ENCODE peak calls at places on chromosomes 3 and 15, in four cellular contexts. J is HepG2, S is GM12878, E is K562. A is an unnamed sample.

GRCh38 chr3:55435446-55435845 is 51.7 kb downstream of the WNT5A start:
- DNase-seq in J (no peak), S (no peak), E (no peak), A (no peak)

GRCh38 chr15:49421991-49422390 is 1.1 kb upstream of the FGF7 start:
- DNase-seq in J (peak), S (peak), E (peak), A (peak)

GRCh38 chr15:71043373-71043772 is 71.9 kb upstream of the THSD4 start:
- DNase-seq in J (no peak), S (no peak), E (no peak), A (no peak)

GRCh38 chr3:177358968-177359600 is 161.8 kb upstream of the TBL1XR1 start:
- DNase-seq in J (no peak), S (no peak), E (peak), A (peak)

GRCh38 chr3:186849392-186849975 is 7.0 kb downstream of the ADIPOQ start:
- DNase-seq in J (peak), S (peak), E (no peak), A (peak)

GRCh38 chr3:178304758-178305157 is 231.5 kb upstream of the KCNMB2 start:
- DNase-seq in J (no peak), S (no peak), E (no peak), A (no peak)

GRCh38 chr3:129756871-129757270 is 136.6 kb downstream of the TMCC1 start:
- DNase-seq in J (no peak), S (no peak), E (no peak), A (no peak)

GRCh38 chr15:48479751-48480150 is 148.5 kb downstream of the DUT start:
- DNase-seq in J (no peak), S (no peak), E (no peak), A (no peak)

GRCh38 chr3:175731543-175731942 is 872.4 kb downstream of the NAALADL2 start:
- DNase-seq in J (no peak), S (no peak), E (no peak), A (no peak)

GRCh38 chr3:37736632-37737031 is 125.0 kb upstream of the CTDSPL start:
- DNase-seq in J (no peak), S (no peak), E (no peak), A (no peak)

GRCh38 chr15:63672775-63673174 is 75.6 kb downstream of the FBXL22 start:
- DNase-seq in J (no peak), S (no peak), E (no peak), A (no peak)

GRCh38 chr3:158802399-158803023 is 657 bp downstream of the MFSD1 start:
- DNase-seq in J (no peak), S (no peak), E (no peak), A (peak)

GRCh38 chr3:156135921-156136655 is 15.7 kb downstream of the KCNAB1 start:
- DNase-seq in J (no peak), S (no peak), E (peak), A (peak)
- TF ChIP-seq FOXK2 in J (no peak), S (no peak), E (no peak), A (no peak)

GRCh38 chr15:44719293-44719999 is 8.1 kb downstream of the B2M start:
- DNase-seq in J (peak), S (peak), E (no peak), A (no peak)
- TF ChIP-seq FOXK2 in J (no peak), S (no peak), E (no peak), A (no peak)

GRCh38 chr3:105691053-105691452 is 177.8 kb downstream of the CBLB start:
- DNase-seq in J (no peak), S (no peak), E (no peak), A (no peak)

GRCh38 chr3:105688821-105689220 is 180.0 kb downstream of the CBLB start:
- DNase-seq in J (peak), S (no peak), E (no peak), A (no peak)

GRCh38 chr3:105691633-105692032 is 177.2 kb downstream of the CBLB start:
- DNase-seq in J (no peak), S (no peak), E (no peak), A (no peak)

DNA sequence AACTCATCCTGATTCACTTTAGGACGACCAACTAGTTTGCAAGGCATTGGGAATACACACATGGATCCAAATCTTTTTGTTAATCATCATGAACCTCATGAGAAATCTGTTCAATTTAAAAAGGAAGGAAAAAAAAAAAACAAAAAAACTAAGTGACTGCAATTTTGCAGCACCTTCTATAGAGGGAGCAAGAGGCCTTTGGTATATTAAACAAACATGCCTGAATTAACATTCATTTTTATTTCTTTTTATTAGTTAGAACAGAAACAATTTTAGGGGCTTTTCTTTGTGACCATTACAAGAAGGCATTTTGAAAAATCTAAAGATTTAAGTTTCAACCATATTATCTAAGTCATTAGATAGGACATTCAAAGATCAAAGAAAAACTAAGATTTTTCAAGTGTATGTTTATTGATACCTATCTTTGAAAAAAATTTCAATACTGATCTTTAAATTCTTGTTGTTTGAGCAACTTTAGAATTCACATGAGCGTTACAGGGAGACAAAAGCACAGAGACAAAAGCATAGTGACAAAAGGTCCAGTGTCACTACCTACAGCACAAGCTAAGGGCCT is 182.4 kb downstream of the CBLB start:
- DNase-seq in J (no peak), S (no peak), E (peak), A (peak)
- TF ChIP-seq FOXK2 in J (no peak), S (no peak), E (no peak), A (no peak)

GRCh38 chr3:64057231-64057630 is 33.9 kb upstream of the PSMD6 start:
- DNase-seq in J (no peak), S (no peak), E (no peak), A (no peak)

GRCh38 chr3:64053581-64053980 is 30.3 kb upstream of the PSMD6 start:
- DNase-seq in J (no peak), S (no peak), E (no peak), A (no peak)

GRCh38 chr3:64056616-64057165 is 33.4 kb upstream of the PSMD6 start:
- DNase-seq in J (no peak), S (no peak), E (no peak), A (no peak)

GRCh38 chr3:64055076-64055475 is 31.8 kb upstream of the PSMD6 start:
- DNase-seq in J (no peak), S (no peak), E (no peak), A (no peak)

DNA sequence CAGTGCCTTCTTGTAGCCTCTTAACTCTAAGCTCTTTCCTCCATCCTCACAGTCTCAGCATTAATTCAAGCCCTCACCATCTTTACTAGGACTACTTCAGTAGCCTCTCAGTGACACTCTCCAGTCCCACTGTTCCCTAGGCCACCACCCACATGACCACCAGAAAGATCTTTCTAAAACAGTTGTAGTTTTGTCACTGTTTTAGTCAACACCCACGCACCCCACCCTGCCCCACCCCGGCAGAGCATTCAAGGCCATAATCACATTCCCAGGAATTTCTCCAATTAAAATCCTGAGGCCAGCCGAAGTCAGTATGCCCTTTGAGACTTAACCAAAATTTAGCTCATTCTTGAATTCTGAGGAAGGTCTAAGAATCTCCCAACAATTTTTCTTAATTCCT is 31.2 kb upstream of the PSMD6 start:
- DNase-seq in J (no peak), S (no peak), E (peak), A (no peak)
- TF ChIP-seq FOXK2 in J (no peak), S (no peak), E (no peak), A (no peak)

GRCh38 chr3:58962040-58962651 is 87.7 kb downstream of the CFAP20DC start:
- DNase-seq in J (no peak), S (no peak), E (no peak), A (no peak)
- TF ChIP-seq FOXK2 in J (no peak), S (no peak), E (no peak), A (no peak)

GRCh38 chr3:100075163-100075562 is 39.1 kb downstream of the FILIP1L start:
- DNase-seq in J (no peak), S (no peak), E (no peak), A (no peak)

GRCh38 chr3:100073555-100074307 is 40.6 kb downstream of the FILIP1L start:
- DNase-seq in J (no peak), S (no peak), E (no peak), A (no peak)

GRCh38 chr3:100069472-100069871 is 44.8 kb downstream of the FILIP1L start:
- DNase-seq in J (no peak), S (no peak), E (no peak), A (no peak)

GRCh38 chr3:100073049-100073422 is 41.3 kb downstream of the FILIP1L start:
- DNase-seq in J (no peak), S (no peak), E (no peak), A (no peak)

GRCh38 chr3:100072328-100073048 is 41.8 kb downstream of the FILIP1L start:
- DNase-seq in J (no peak), S (no peak), E (no peak), A (no peak)
- TF ChIP-seq FOXK2 in J (no peak), S (no peak), E (no peak), A (no peak)

GRCh38 chr15:77021088-77021481 is 26.2 kb downstream of the PSTPIP1 start:
- DNase-seq in J (no peak), S (no peak), E (no peak), A (no peak)
- TF ChIP-seq FOXK2 in J (no peak), S (no peak), E (no peak), A (no peak)

GRCh38 chr15:91867581-91868026 is 14.1 kb downstream of the SLCO3A1 start:
- DNase-seq in J (no peak), S (no peak), E (no peak), A (no peak)
- TF ChIP-seq FOXK2 in J (no peak), S (no peak), E (no peak), A (no peak)

GRCh38 chr3:195180490-195181106 is 90.4 kb downstream of the XXYLT1 start:
- DNase-seq in J (no peak), S (no peak), E (no peak), A (no peak)
- TF ChIP-seq FOXK2 in J (no peak), S (no peak), E (no peak), A (no peak)

GRCh38 chr3:146390967-146391366 is 78.4 kb downstream of the PLSCR2 start:
- DNase-seq in J (no peak), S (no peak), E (no peak), A (no peak)
- TF ChIP-seq FOXK2 in J (no peak), S (no peak), E (no peak), A (no peak)